ENCODE peak calls at places on chromosome 1, in six cellular contexts. E is tibial nerve, T is PC-9, R is upper lobe of right lung, H is right cardiac atrium, V is mammary epithelial cell. G is an unnamed sample.

GRCh38 chr1:8911416-8912309 is 33.2 kb upstream of the ENO1 start:
- DNase-seq in E (no peak), T (no peak), R (no peak), H (no peak), V (peak; percentile 76), G (no peak)

GRCh38 chr1:84960371-84960770 is 36.5 kb downstream of the MCOLN2 start:
- DNase-seq in E (no peak), T (no peak), R (no peak), H (no peak), V (no peak), G (peak; percentile 48)

GRCh38 chr1:178543291-178543609 is 30.3 kb downstream of the TEX35 start:
- DNase-seq in E (no peak), T (no peak), R (no peak), H (no peak), V (no peak), G (no peak)

GRCh38 chr1:115829023-115829674 is 11.8 kb downstream of the NHLH2 start:
- DNase-seq in E (no peak), T (peak; percentile 34), R (peak; percentile 67), H (no peak), V (peak; percentile 93), G (no peak)

GRCh38 chr1:18300376-18300775 is 180.4 kb upstream of the KLHDC7A start:
- DNase-seq in E (no peak), T (no peak), R (no peak), H (no peak), V (no peak), G (no peak)

GRCh38 chr1:212684511-212685090 is 15.0 kb downstream of the BATF3 start:
- DNase-seq in E (no peak), T (no peak), R (no peak), H (no peak), V (no peak), G (no peak)

GRCh38 chr1:231679109-231679508 is 52.5 kb downstream of the DISC1 start:
- DNase-seq in E (no peak), T (no peak), R (no peak), H (no peak), V (no peak), G (no peak)

GRCh38 chr1:150256549-150257341 is 829 bp upstream of the CA14 start:
- DNase-seq in E (no peak), T (no peak), R (peak; percentile 46), H (no peak), V (no peak), G (no peak)

GRCh38 chr1:183058835-183059234 is 35.6 kb downstream of the LAMC1 start:
- DNase-seq in E (no peak), T (no peak), R (no peak), H (no peak), V (no peak), G (no peak)

GRCh38 chr1:21067551-21068227 is 109.0 kb downstream of the EIF4G3 start:
- DNase-seq in E (no peak), T (no peak), R (no peak), H (no peak), V (no peak), G (no peak)

GRCh38 chr1:41811978-41812852 is 106.5 kb downstream of the HIVEP3 start:
- DNase-seq in E (peak; percentile 22), T (peak; percentile 73), R (no peak), H (peak; percentile 89), V (peak; percentile 59), G (peak; percentile 46)

GRCh38 chr1:224212618-224213037 is 29.6 kb downstream of the DEGS1 start:
- DNase-seq in E (no peak), T (peak; percentile 94), R (no peak), H (no peak), V (no peak), G (peak; percentile 91)

GRCh38 chr1:166840309-166841302 is 1.3 kb downstream of the POGK start:
- DNase-seq in E (no peak), T (no peak), R (no peak), H (no peak), V (peak; percentile 17), G (peak; percentile 53)

GRCh38 chr1:55129194-55129728 is 85.9 kb downstream of the USP24 start:
- DNase-seq in E (peak; percentile 43), T (no peak), R (no peak), H (peak; percentile 64), V (no peak), G (no peak)

GRCh38 chr1:228378453-228379164 is 28.0 kb downstream of the TRIM11 start:
- DNase-seq in E (peak; percentile 48), T (peak; percentile 95), R (peak; percentile 91), H (peak; percentile 96), V (peak; percentile 42), G (peak; percentile 68)

DNA sequence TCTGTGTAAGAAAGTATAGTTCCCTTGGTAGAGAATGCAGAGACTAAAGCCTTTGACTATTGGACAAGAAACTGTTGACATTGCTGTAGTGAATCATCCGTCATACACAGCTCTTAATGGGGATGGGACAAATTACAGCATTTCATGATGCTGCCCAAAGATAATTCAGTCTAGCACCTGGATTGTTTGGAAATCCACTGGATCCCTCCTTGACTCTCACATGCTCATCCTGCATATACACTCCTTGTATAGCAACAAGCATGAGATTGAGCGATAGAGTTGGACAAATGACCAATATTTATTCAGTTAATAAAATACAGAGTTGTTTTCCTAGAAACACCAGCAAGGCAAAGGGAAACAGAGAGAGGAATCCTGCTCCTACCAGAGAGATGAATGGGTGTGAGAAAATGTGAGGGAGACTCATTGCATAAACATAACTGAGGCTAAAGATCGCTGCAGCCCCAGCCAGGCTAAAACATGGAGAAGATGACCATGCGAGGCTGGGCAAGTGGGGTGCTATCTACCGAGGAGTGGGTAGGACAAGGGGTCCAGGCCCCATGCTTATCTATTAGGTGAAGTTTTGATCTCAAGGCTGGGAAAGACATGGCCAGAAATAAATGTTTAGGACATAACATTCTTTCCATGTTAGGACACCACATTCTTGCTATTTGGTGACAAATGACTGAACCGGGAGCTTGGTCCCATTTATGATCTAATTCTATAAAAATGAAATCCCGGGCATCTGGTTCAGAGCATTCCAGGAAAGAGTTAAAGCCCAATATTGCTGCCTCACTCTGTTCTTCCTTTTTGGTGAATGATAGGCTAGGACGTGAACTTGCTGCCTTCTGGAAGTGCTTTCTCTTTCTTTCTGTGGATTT is 153.2 kb downstream of the TGFB2 start:
- DNase-seq in E (no peak), T (peak; percentile 31), R (no peak), H (no peak), V (peak; percentile 52), G (no peak)
- H3K4me3 ChIP-seq in E (no peak overlapping the region), T (no peak overlapping the region), R (peak overlapping the region; percentile 44), H (peak overlapping the region; percentile 49), V (peak overlapping the region; percentile 23), G (no peak overlapping the region)

GRCh38 chr1:237972186-237972585 is 81.5 kb upstream of the ZP4 start:
- DNase-seq in E (no peak), T (no peak), R (no peak), H (no peak), V (no peak), G (no peak)
- H3K9me3 ChIP-seq in E (no peaks in the 10 kb centered on the region), T (no peaks in the 10 kb centered on the region), R (no peaks in the 10 kb centered on the region), H (no peaks in the 10 kb centered on the region), V (no peaks in the 10 kb centered on the region), G (no peaks in the 10 kb centered on the region)

GRCh38 chr1:193940176-193940575 is 753.8 kb upstream of the B3GALT2 start:
- DNase-seq in E (no peak), T (no peak), R (no peak), H (no peak), V (no peak), G (no peak)

GRCh38 chr1:193932979-193933378 is 746.6 kb upstream of the B3GALT2 start:
- DNase-seq in E (no peak), T (no peak), R (no peak), H (no peak), V (no peak), G (no peak)

GRCh38 chr1:193939585-193939984 is 753.2 kb upstream of the B3GALT2 start:
- DNase-seq in E (no peak), T (no peak), R (no peak), H (no peak), V (no peak), G (no peak)

GRCh38 chr1:193937308-193937707 is 750.9 kb upstream of the B3GALT2 start:
- DNase-seq in E (no peak), T (no peak), R (no peak), H (no peak), V (no peak), G (no peak)
- H3K4me3 ChIP-seq in E (no peak overlapping the region), T (no peak overlapping the region), R (no peak overlapping the region), H (no peak overlapping the region), V (no peak overlapping the region), G (no peak overlapping the region)

GRCh38 chr1:2916706-2917105 is 104.6 kb upstream of the ACTRT2 start:
- DNase-seq in E (no peak), T (no peak), R (no peak), H (no peak), V (no peak), G (no peak)

GRCh38 chr1:2916153-2916552 is 105.1 kb upstream of the ACTRT2 start:
- DNase-seq in E (no peak), T (no peak), R (no peak), H (no peak), V (no peak), G (no peak)

GRCh38 chr1:2912424-2912823 is 108.8 kb upstream of the ACTRT2 start:
- DNase-seq in E (no peak), T (no peak), R (no peak), H (no peak), V (no peak), G (no peak)

GRCh38 chr1:2913091-2913490 is 108.2 kb upstream of the ACTRT2 start:
- DNase-seq in E (no peak), T (no peak), R (no peak), H (no peak), V (no peak), G (no peak)

DNA sequence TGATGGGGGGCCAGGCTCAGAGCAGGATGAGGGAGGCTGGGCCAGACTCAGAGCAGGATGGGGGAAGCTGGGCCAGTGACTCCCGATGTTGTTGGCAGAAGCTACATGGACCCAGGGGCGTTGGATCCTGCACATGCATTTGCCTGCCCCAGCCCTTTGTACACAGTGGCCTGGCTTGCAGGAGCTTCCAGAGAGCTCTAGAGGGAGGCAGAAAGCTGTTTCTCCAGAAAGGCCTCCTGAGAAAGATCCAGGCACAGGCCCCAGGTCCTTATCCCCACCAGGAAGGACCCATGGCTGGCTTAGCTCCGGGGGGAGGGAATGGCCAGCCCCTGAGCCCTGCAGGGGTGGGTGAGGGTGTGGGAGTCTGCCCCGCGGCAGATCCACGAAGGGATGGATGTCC is 106.6 kb upstream of the ACTRT2 start:
- DNase-seq in E (no peak), T (no peak), R (no peak), H (no peak), V (no peak), G (no peak)
- H3K9me3 ChIP-seq in E (no peaks in the 10 kb centered on the region), T (no peaks in the 10 kb centered on the region), R (no peaks in the 10 kb centered on the region), H (no peaks in the 10 kb centered on the region), V (peaks cover 57% of the 10 kb centered on the region), G (no peaks in the 10 kb centered on the region)

DNA sequence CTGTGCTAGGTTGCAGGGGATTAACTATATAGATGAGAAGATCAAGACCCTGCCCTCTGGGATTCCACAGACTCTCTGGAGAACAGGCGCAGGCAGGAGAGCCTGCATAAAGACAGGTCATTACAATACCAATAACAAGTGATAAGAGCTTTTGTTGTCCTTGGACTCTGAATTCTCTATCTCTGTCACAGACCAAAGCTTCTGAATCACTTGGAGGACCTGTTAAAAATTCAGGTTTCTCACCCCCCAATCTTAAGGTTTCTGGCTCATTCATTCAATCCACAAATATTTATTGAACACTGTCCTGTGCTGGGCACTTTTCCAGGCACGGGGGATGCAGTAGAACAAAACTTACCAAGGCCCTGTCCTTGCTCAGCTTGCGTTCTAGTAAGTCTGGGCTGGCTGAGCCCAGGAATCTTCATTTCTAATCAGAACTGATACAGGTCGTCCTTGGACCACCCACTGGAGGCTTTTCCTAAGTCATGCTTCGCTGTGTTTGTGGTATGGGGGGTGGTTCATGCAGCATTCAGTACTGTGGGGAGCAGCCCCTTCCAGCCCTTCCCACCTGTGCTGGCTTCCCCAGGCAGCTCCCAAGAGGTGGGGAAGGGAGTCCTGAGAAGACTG is 1.4 kb downstream of the EFNA4 start:
- DNase-seq in E (no peak), T (no peak), R (no peak), H (peak; percentile 13), V (no peak), G (no peak)
- H3K4me3 ChIP-seq in E (no peak overlapping the region), T (peak overlapping the region; percentile 74), R (peak overlapping the region; percentile 92), H (no peak overlapping the region), V (no peak overlapping the region), G (no peak overlapping the region)